ENCODE peak calls at places on chromosomes 7 and 10, in eight cellular contexts. N, R, T, G, H, K, J and D are unnamed samples. For H3K27me3, H3K4me1 and H3K36me3, the result is how much of the 10 kb centered on the place peaks cover.

GRCh38 chr10:79021948-79022499 is 46.7 kb upstream of the ZMIZ1 start:
- DNase-seq in N (no peak), R (no peak), T (no peak), G (no peak), H (no peak), K (no peak), J (no peak), D (no peak)

GRCh38 chr10:121792198-121792597 is 135.6 kb downstream of the ATE1 start:
- DNase-seq in N (peak), R (no peak), T (no peak), G (no peak), H (no peak), K (no peak), J (no peak), D (no peak)

GRCh38 chr7:128094111-128094570 is 62.9 kb upstream of the LRRC4 start:
- DNase-seq in N (peak), R (no peak), T (no peak), G (no peak), H (no peak), K (no peak), J (no peak), D (no peak)

GRCh38 chr7:114789942-114790341 is 132.0 kb upstream of the MDFIC start:
- DNase-seq in N (peak), R (no peak), T (no peak), G (no peak), H (no peak), K (no peak), J (no peak), D (no peak)

GRCh38 chr10:49280001-49280408 is 19.0 kb upstream of the C10orf71 start:
- DNase-seq in N (peak), R (no peak), T (no peak), G (no peak), H (peak), K (no peak), J (no peak), D (no peak)

GRCh38 chr10:3213174-3213573 is 40.6 kb upstream of the PITRM1 start:
- DNase-seq in N (no peak), R (no peak), T (no peak), G (no peak), H (no peak), K (no peak), J (peak), D (no peak)

GRCh38 chr10:48460148-48460545 is 144.7 kb downstream of the ARHGAP22 start:
- DNase-seq in N (no peak), R (no peak), T (no peak), G (no peak), H (no peak), K (no peak), J (no peak), D (no peak)

GRCh38 chr10:99815611-99816010 is 33.2 kb downstream of the ABCC2 start:
- DNase-seq in N (no peak), R (no peak), T (no peak), G (no peak), H (no peak), K (no peak), J (no peak), D (no peak)

GRCh38 chr10:29329420-29329819 is 40.5 kb downstream of the LYZL1 start:
- DNase-seq in N (peak), R (no peak), T (no peak), G (no peak), H (no peak), K (no peak), J (no peak), D (no peak)

GRCh38 chr10:117499248-117500105 is 43.1 kb upstream of the EMX2 start:
- DNase-seq in N (no peak), R (no peak), T (no peak), G (no peak), H (no peak), K (no peak), J (no peak), D (peak)

GRCh38 chr10:4688620-4689019 is 137.4 kb upstream of the AKR1E2 start:
- DNase-seq in N (no peak), R (no peak), T (no peak), G (no peak), H (no peak), K (no peak), J (no peak), D (no peak)

GRCh38 chr10:59622320-59622901 is 87.2 kb downstream of the SLC16A9 start:
- DNase-seq in N (peak), R (peak), T (peak), G (peak), H (peak), K (no peak), J (peak), D (no peak)

GRCh38 chr7:30468041-30468440 is 10.5 kb downstream of the NOD1 start:
- DNase-seq in N (peak), R (no peak), T (no peak), G (no peak), H (no peak), K (no peak), J (no peak), D (no peak)

GRCh38 chr10:86085136-86085535 is 281.5 kb downstream of the GRID1 start:
- DNase-seq in N (no peak), R (no peak), T (no peak), G (no peak), H (no peak), K (no peak), J (no peak), D (no peak)

GRCh38 chr7:68823996-68824780 is 774.1 kb upstream of the AUTS2 start:
- DNase-seq in N (peak), R (no peak), T (no peak), G (no peak), H (no peak), K (no peak), J (no peak), D (no peak)

GRCh38 chr7:135147341-135147898 is 452 bp upstream of the TMEM140 start:
- DNase-seq in N (no peak), R (no peak), T (no peak), G (no peak), H (no peak), K (no peak), J (no peak), D (no peak)

GRCh38 chr7:102279537-102280400 is 6.9 kb upstream of the SH2B2 start:
- DNase-seq in N (peak), R (peak), T (no peak), G (peak), H (peak), K (no peak), J (peak), D (peak)

GRCh38 chr10:28559661-28560060 is 26.7 kb downstream of the WAC start:
- DNase-seq in N (peak), R (peak), T (no peak), G (no peak), H (no peak), K (no peak), J (no peak), D (no peak)

GRCh38 chr10:86594535-86594934 is 59.8 kb upstream of the OPN4 start:
- DNase-seq in N (peak), R (no peak), T (no peak), G (peak), H (no peak), K (no peak), J (no peak), D (no peak)

GRCh38 chr7:68547181-68547580 is 1051.1 kb upstream of the AUTS2 start:
- DNase-seq in N (peak), R (no peak), T (no peak), G (no peak), H (no peak), K (no peak), J (no peak), D (no peak)

GRCh38 chr7:99004781-99005500 is 126.6 kb downstream of the TRRAP start:
- DNase-seq in N (peak), R (no peak), T (no peak), G (no peak), H (no peak), K (no peak), J (no peak), D (no peak)

GRCh38 chr7:156152380-156152779 is 340.1 kb upstream of the SHH start:
- DNase-seq in N (no peak), R (no peak), T (no peak), G (no peak), H (no peak), K (no peak), J (no peak), D (no peak)

GRCh38 chr7:1523208-1523607 is 7.3 kb upstream of the MAFK start:
- DNase-seq in N (no peak), R (no peak), T (no peak), G (no peak), H (no peak), K (no peak), J (peak), D (no peak)

GRCh38 chr7:77651544-77652162 is 44.6 kb upstream of the RSBN1L start:
- DNase-seq in N (no peak), R (peak), T (no peak), G (peak), H (peak), K (no peak), J (no peak), D (no peak)

GRCh38 chr7:29807179-29807841 is 1.0 kb downstream of the WIPF3 start:
- DNase-seq in N (no peak), R (peak), T (peak), G (peak), H (peak), K (no peak), J (peak), D (peak)

GRCh38 chr7:132575987-132576722 is at the start of gene PLXNA4:
- DNase-seq in N (peak), R (peak), T (no peak), G (no peak), H (no peak), K (no peak), J (no peak), D (no peak)

GRCh38 chr10:48606530-48607355 is 1.9 kb upstream of the ARHGAP22 start:
- DNase-seq in N (peak), R (no peak), T (peak), G (no peak), H (peak), K (peak), J (peak), D (no peak)

GRCh38 chr7:108248418-108248817 is 118.3 kb upstream of the LAMB4 start:
- DNase-seq in N (no peak), R (no peak), T (no peak), G (no peak), H (no peak), K (no peak), J (no peak), D (no peak)

GRCh38 chr7:156906281-156906680 is 13.3 kb upstream of the LMBR1 start:
- DNase-seq in N (no peak), R (no peak), T (no peak), G (no peak), H (no peak), K (no peak), J (no peak), D (no peak)

GRCh38 chr7:82839555-82839954 is 323.1 kb downstream of the PCLO start:
- DNase-seq in N (no peak), R (no peak), T (no peak), G (no peak), H (no peak), K (no peak), J (no peak), D (no peak)

GRCh38 chr7:50721661-50722259 is 60.9 kb downstream of the GRB10 start:
- DNase-seq in N (no peak), R (no peak), T (no peak), G (no peak), H (peak), K (no peak), J (peak), D (peak)

GRCh38 chr7:113120647-113121046 is 2.3 kb upstream of the SMIM30 start:
- DNase-seq in N (no peak), R (no peak), T (no peak), G (no peak), H (no peak), K (no peak), J (no peak), D (no peak)

GRCh38 chr7:8133955-8134733 is 127.8 kb downstream of the ICA1 start:
- DNase-seq in N (peak), R (no peak), T (no peak), G (no peak), H (no peak), K (no peak), J (no peak), D (no peak)

GRCh38 chr7:127792528-127793342 is 140.7 kb downstream of the SND1 start:
- DNase-seq in N (no peak), R (peak), T (no peak), G (no peak), H (peak), K (no peak), J (peak), D (no peak)

GRCh38 chr10:126160971-126161630 is 227.2 kb downstream of the ADAM12 start:
- DNase-seq in N (no peak), R (no peak), T (no peak), G (peak), H (no peak), K (no peak), J (no peak), D (no peak)

GRCh38 chr7:140686921-140687320 is 9.6 kb upstream of the NDUFB2 start:
- DNase-seq in N (no peak), R (no peak), T (no peak), G (no peak), H (no peak), K (no peak), J (no peak), D (no peak)

GRCh38 chr7:25014735-25015134 is 34.8 kb upstream of the OSBPL3 start:
- DNase-seq in N (peak), R (no peak), T (no peak), G (no peak), H (no peak), K (no peak), J (no peak), D (no peak)

GRCh38 chr10:92629945-92630344 is 37.0 kb downstream of the KIF11 start:
- DNase-seq in N (no peak), R (no peak), T (no peak), G (no peak), H (no peak), K (no peak), J (no peak), D (no peak)

GRCh38 chr10:124095096-124095495 is 1.7 kb upstream of the CHST15 start:
- DNase-seq in N (no peak), R (no peak), T (no peak), G (no peak), H (peak), K (no peak), J (no peak), D (peak)
- H3K27me3 ChIP-seq in N (under half), R (half or more), T (under half), G (under half), H (under half), K (under half), J (half or more), D (under half)

GRCh38 chr7:142714375-142714774 is 34.9 kb upstream of the PRSS1 start:
- DNase-seq in N (no peak), R (no peak), T (no peak), G (no peak), H (no peak), K (no peak), J (no peak), D (no peak)
- H3K4me1 ChIP-seq in N (under half), R (under half), T (under half), G (under half), H (half or more), K (under half), J (under half), D (under half)

DNA sequence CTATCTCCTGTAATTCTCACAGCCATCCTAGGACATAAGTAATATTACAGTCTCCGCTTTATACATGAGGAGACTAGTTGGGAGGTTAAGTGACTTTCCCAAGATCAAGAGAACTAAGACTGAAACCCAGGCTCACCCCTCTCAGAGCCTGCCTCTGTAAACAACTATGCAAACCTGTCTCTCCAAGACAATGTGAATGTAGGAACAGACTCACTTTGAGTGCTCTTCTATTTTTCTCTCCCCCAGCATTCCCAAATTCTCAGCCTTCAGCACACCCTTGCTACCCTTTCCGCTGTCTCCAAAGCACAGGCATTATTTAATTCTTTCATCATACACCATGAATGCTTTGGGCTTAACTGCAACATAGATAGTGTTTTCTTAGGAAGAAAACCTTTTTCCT is 13.6 kb downstream of the ACTA2 start:
- DNase-seq in N (no peak), R (no peak), T (no peak), G (no peak), H (no peak), K (no peak), J (no peak), D (no peak)
- H3K36me3 ChIP-seq in N (half or more), R (under half), T (half or more), G (under half), H (under half), K (half or more), J (under half), D (under half)

GRCh38 chr10:13567030-13567429 is 19.7 kb upstream of the PRPF18 start:
- DNase-seq in N (no peak), R (no peak), T (no peak), G (no peak), H (peak), K (no peak), J (no peak), D (no peak)
- H3K27me3 ChIP-seq in N (under half), R (under half), T (under half), G (under half), H (under half), K (under half), J (under half), D (under half)

GRCh38 chr7:106071999-106072714 is 40.0 kb downstream of the SYPL1 start:
- DNase-seq in N (no peak), R (peak), T (no peak), G (no peak), H (peak), K (no peak), J (peak), D (no peak)
- H3K4me1 ChIP-seq in N (under half), R (under half), T (under half), G (under half), H (under half), K (under half), J (under half), D (under half)

GRCh38 chr7:6554848-6555247 is 3.6 kb upstream of the GRID2IP start:
- DNase-seq in N (no peak), R (no peak), T (no peak), G (no peak), H (no peak), K (no peak), J (no peak), D (no peak)
- H3K36me3 ChIP-seq in N (under half), R (under half), T (under half), G (under half), H (under half), K (under half), J (under half), D (under half)

DNA sequence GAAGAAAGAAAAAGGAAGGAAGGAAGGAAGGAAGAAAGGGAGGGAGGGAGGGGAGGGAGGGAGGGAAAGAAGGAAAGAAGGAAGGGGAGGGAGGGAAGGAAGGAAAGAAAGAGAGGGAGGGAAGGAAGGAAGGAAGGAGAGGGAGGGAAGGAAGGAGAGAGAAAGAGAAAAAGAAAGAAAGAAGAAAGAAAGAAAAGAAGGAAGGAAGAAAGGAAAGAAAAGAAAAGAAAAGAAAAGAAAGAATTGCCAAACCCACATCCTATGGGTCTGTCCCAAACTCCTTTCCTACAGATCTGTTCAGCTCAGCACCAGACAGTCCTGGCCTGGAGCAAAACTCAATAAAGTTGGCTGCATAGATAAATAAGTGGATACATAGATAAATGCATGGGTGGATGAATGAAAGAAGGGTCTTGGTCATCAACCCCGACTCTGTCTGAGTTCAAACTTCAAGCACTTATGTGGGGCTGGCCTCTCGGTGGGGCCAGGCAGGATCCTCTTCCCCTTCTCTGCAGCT is 17.2 kb upstream of the TLX1 start:
- DNase-seq in N (no peak), R (no peak), T (no peak), G (no peak), H (no peak), K (no peak), J (no peak), D (no peak)
- H3K27me3 ChIP-seq in N (under half), R (half or more), T (under half), G (under half), H (under half), K (under half), J (half or more), D (under half)